ENCODE peak calls at places on chromosomes 11 and 22, in seven cellular contexts. U is HepG2, F is K562, O is HCT116, Z is SK-N-SH, X is H1, Q is GM12878. N is an unnamed sample.

GRCh38 chr11:61281581-61282250 is 13.4 kb downstream of the VWCE start:
- DNase-seq in U (no peak), F (peak), O (peak), Z (peak), X (peak), Q (no peak), N (peak)

GRCh38 chr11:8209208-8209807 is 40.5 kb upstream of the RIC3 start:
- DNase-seq in U (no peak), F (peak), O (no peak), Z (no peak), X (peak), Q (no peak), N (no peak)

GRCh38 chr22:49296561-49296960 is 531.1 kb downstream of the BRD1 start:
- DNase-seq in U (no peak), F (no peak), O (no peak), Z (no peak), X (peak), Q (no peak), N (no peak)

GRCh38 chr11:73003083-73003482 is 139.0 kb downstream of the FCHSD2 start:
- DNase-seq in U (no peak), F (no peak), O (no peak), Z (no peak), X (no peak), Q (peak), N (no peak)

GRCh38 chr11:31645747-31646146 is 136.2 kb downstream of the ELP4 start:
- DNase-seq in U (peak), F (peak), O (peak), Z (no peak), X (no peak), Q (no peak), N (no peak)

GRCh38 chr11:72585762-72586590 is 88.2 kb downstream of the PDE2A start:
- DNase-seq in U (peak), F (peak), O (peak), Z (peak), X (peak), Q (peak), N (peak)

GRCh38 chr11:68677432-68677831 is 6.9 kb upstream of the GAL start:
- DNase-seq in U (peak), F (peak), O (peak), Z (peak), X (no peak), Q (no peak), N (no peak)

GRCh38 chr22:38754247-38755154 is 1.3 kb downstream of the SUN2 start:
- DNase-seq in U (peak), F (peak), O (no peak), Z (no peak), X (peak), Q (no peak), N (peak)

GRCh38 chr22:24599514-24599913 is 3.5 kb upstream of the GGT1 start:
- DNase-seq in U (no peak), F (no peak), O (no peak), Z (no peak), X (peak), Q (no peak), N (no peak)

GRCh38 chr11:126007263-126007662 is 55.4 kb downstream of the CDON start:
- DNase-seq in U (peak), F (no peak), O (peak), Z (peak), X (no peak), Q (no peak), N (no peak)

GRCh38 chr11:119337581-119338317 is 2.9 kb downstream of the C1QTNF5 start:
- DNase-seq in U (no peak), F (peak), O (no peak), Z (peak), X (peak), Q (no peak), N (no peak)

DNA sequence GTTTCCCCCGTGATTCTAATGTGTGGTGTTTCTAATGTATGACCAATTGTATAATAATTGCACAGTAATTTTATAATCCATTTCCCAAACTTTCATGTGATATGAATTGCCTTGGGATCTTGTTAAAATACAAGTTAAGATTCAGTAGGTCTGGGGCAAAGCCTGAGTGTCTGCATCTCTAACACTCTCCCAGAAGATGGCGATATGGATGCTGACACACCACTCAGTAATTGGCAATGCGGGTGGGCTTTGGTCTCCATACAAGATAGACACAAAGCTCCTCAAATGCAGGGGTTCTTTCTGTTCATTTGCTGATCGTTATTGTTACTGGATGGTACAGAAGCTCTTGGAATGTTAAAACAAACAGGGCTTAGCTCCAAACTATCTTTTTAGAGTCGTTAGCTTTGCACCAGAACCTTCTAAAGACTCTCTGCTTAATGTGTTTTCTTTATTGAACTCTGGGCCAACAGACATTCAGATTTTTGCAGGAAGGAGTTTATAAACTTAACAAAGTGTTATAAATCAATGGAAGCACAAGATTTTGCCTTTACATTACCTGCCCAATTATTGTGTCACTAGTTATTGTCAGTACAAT is 45.4 kb upstream of the ANO3 start:
- DNase-seq in U (peak), F (peak), O (no peak), Z (peak), X (no peak), Q (no peak), N (no peak)
- TF ChIP-seq JUND in U (no peak), F (no peak), O (no peak), Z (no peak), X (no peak), Q (no peak), N (no peak)

DNA sequence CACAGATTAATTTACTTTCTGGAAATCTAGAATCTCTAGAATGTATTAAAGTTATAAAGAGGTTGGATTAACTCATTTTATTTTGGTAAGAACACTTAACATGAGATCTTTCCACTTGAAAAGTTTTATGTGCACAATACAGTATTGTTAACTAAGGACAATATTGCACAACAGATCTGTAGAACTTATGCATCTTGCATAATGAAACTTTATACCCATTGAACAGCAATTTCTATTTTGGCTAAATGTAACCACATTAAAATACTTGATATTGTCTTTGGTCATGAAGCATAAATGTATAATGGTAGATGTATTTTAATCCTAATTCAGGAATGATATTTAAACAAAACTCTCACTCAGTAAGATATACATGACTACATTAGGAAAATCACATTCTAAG is 203.8 kb downstream of the SNX19 start:
- DNase-seq in U (no peak), F (no peak), O (no peak), Z (no peak), X (no peak), Q (no peak), N (no peak)
- TF ChIP-seq JUND in U (no peak), F (no peak), O (no peak), Z (no peak), X (no peak), Q (no peak), N (no peak)

GRCh38 chr11:71418643-71419042 is 29.6 kb downstream of the DHCR7 start:
- DNase-seq in U (no peak), F (no peak), O (no peak), Z (no peak), X (no peak), Q (peak), N (no peak)

GRCh38 chr11:71421392-71421950 is 26.7 kb downstream of the DHCR7 start:
- DNase-seq in U (no peak), F (no peak), O (no peak), Z (no peak), X (no peak), Q (no peak), N (no peak)

GRCh38 chr11:71423181-71423790 is 24.9 kb downstream of the DHCR7 start:
- DNase-seq in U (no peak), F (no peak), O (no peak), Z (no peak), X (no peak), Q (no peak), N (no peak)

GRCh38 chr11:71425409-71425808 is 22.8 kb downstream of the DHCR7 start:
- DNase-seq in U (no peak), F (no peak), O (no peak), Z (no peak), X (no peak), Q (no peak), N (no peak)

GRCh38 chr11:71420455-71421241 is 27.5 kb downstream of the DHCR7 start:
- DNase-seq in U (peak), F (peak), O (peak), Z (peak), X (peak), Q (peak), N (peak)
- TF ChIP-seq JUND in U (no peak), F (no peak), O (no peak), Z (no peak), X (no peak), Q (no peak), N (no peak)

GRCh38 chr11:102864724-102865123 is 10.1 kb downstream of the MMP12 start:
- DNase-seq in U (no peak), F (no peak), O (no peak), Z (no peak), X (no peak), Q (no peak), N (no peak)
- TF ChIP-seq JUND in U (no peak), F (no peak), O (no peak), Z (no peak), X (no peak), Q (no peak), N (no peak)

GRCh38 chr11:76707293-76707825 is 36.8 kb upstream of the LRRC32 start:
- DNase-seq in U (no peak), F (no peak), O (no peak), Z (no peak), X (no peak), Q (no peak), N (no peak)

GRCh38 chr11:76709756-76710155 is 39.2 kb upstream of the LRRC32 start:
- DNase-seq in U (no peak), F (no peak), O (no peak), Z (no peak), X (no peak), Q (no peak), N (no peak)

GRCh38 chr11:76712125-76712524 is 41.6 kb upstream of the LRRC32 start:
- DNase-seq in U (no peak), F (no peak), O (no peak), Z (no peak), X (no peak), Q (no peak), N (no peak)

GRCh38 chr11:76706667-76707066 is 36.1 kb upstream of the LRRC32 start:
- DNase-seq in U (no peak), F (no peak), O (no peak), Z (no peak), X (no peak), Q (no peak), N (no peak)

DNA sequence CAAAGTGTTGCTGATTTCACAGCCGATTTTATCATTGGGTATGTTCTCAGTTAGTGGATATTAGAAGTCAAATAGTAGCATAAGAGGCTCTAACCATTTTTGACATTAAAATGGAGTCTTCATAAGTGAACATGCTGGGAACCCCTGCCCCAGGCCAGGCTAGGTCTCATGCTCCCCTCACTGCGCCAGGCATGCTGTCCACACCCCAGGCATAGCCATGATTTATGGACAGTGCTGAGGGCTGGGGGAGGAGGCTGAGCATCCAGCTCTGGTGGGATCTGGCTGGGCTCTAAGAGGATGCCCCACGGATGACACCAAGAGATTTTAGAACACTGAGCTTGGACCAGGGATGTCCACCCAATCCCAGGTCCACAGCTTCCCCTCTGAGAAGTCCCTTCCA is 38.7 kb upstream of the LRRC32 start:
- DNase-seq in U (no peak), F (no peak), O (no peak), Z (no peak), X (no peak), Q (no peak), N (no peak)
- TF ChIP-seq JUND in U (no peak), F (no peak), O (no peak), Z (no peak), X (no peak), Q (no peak), N (no peak)

DNA sequence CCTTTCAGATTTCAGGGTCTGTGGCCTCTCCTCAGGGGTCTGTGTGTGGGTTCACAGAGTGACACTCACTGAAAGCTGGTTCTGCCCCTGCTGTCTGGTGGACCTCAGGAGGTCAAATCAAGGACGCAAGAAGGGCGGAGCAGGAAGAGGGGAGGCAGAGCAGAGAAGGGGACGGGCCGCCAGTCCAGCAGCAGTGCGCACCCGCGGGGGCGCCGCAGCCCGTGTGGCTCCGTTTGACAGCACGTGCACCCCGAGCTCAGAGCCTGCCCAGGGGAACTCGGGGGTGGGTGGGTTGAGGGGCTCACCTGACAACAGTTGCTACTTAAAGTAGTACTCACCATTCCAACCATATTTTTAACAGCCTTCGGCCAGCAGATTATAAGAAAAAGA is 71.4 kb upstream of the PITPNB start:
- DNase-seq in U (no peak), F (no peak), O (no peak), Z (no peak), X (no peak), Q (no peak), N (no peak)
- TF ChIP-seq JUND in U (no peak), F (no peak), O (no peak), Z (no peak), X (no peak), Q (no peak), N (no peak)

DNA sequence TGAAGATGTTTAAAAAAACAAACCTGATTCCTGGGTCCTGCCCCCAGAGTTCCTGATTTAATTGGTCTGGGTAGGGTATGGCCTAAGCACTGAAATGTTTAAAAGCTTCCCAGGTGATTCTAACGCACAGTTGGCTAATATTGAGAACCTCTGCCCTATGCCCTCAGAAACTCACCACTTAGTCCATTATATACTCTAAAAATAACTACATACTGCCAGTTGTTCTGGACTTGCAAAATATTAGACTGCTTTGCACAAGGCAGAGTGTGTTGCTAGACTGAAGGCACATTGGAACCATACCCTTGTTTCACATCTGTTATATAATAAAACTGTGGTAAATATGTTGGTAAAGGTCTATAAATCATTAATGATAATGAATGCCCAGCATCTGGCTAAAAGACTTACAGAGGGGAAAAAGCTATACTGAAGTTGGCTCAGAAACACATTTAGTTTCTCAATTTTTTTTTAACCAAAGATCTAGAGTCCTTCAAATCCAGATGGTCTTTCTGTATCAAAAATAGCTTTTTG is 44.4 kb downstream of the RBFOX2 start:
- DNase-seq in U (no peak), F (no peak), O (no peak), Z (no peak), X (no peak), Q (no peak), N (no peak)
- TF ChIP-seq JUND in U (no peak), F (no peak), O (no peak), Z (no peak), X (no peak), Q (no peak), N (no peak)

GRCh38 chr22:17844150-17844549 is 69.9 kb upstream of the BID start:
- DNase-seq in U (no peak), F (no peak), O (no peak), Z (no peak), X (no peak), Q (no peak), N (no peak)

GRCh38 chr22:17841836-17842235 is 67.6 kb upstream of the BID start:
- DNase-seq in U (peak), F (no peak), O (no peak), Z (no peak), X (no peak), Q (no peak), N (no peak)

GRCh38 chr22:17845340-17845739 is 71.1 kb upstream of the BID start:
- DNase-seq in U (no peak), F (no peak), O (no peak), Z (no peak), X (no peak), Q (no peak), N (no peak)

GRCh38 chr22:17843189-17843588 is 68.9 kb upstream of the BID start:
- DNase-seq in U (no peak), F (no peak), O (no peak), Z (no peak), X (no peak), Q (no peak), N (no peak)

GRCh38 chr22:17842386-17842785 is 68.1 kb upstream of the BID start:
- DNase-seq in U (no peak), F (no peak), O (no peak), Z (no peak), X (no peak), Q (no peak), N (no peak)
- TF ChIP-seq JUND in U (no peak), F (no peak), O (no peak), Z (no peak), X (no peak), Q (no peak), N (no peak)

DNA sequence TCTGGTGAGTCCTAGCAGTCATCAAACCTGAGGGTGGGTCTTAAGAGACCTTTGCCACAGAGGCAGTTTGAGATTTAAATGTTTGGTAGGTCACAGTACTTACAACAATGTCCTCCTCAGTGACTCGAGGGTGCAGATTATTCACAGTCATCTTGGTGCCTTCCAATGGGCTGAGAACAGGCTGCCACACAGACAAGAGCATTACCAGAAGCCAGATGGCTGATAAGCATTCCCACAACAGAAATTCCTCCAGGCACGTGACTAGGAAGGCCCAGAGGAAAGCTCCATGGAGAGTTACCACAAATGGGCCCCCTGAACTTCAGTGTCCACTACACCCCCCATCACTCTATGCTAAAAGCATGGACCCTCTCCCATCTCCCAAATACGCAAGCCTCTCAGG is 19.2 kb downstream of the POLDIP3 start:
- DNase-seq in U (no peak), F (no peak), O (no peak), Z (no peak), X (no peak), Q (no peak), N (no peak)
- TF ChIP-seq JUND in U (no peak), F (no peak), O (no peak), Z (no peak), X (no peak), Q (no peak), N (no peak)

N was measured in T47D.